ENCODE peak calls at places on chromosomes 4 and X, in four cellular contexts. One of them, this sample, is unnamed.

GRCh38 chr4:48746608-48747374 is 33.3 kb downstream of the FRYL start:
- DNase-seq in K562: no peak
- DNase-seq in HL-60: no peak
- DNase-seq in GM12878: no peak
- DNase-seq in this sample: no peak

GRCh38 chrX:63746715-63747114 is 38.3 kb downstream of the ARHGEF9 start:
- DNase-seq in K562: no peak
- DNase-seq in HL-60: no peak
- DNase-seq in GM12878: no peak
- DNase-seq in this sample: no peak

GRCh38 chr4:85860066-85860465 is 385.1 kb downstream of the ARHGAP24 start:
- DNase-seq in K562: no peak
- DNase-seq in HL-60: no peak
- DNase-seq in GM12878: no peak
- DNase-seq in this sample: no peak

GRCh38 chr4:10109995-10110670 is 6.5 kb downstream of the WDR1 start:
- DNase-seq in K562: no peak
- DNase-seq in HL-60: no peak
- DNase-seq in GM12878: no peak
- DNase-seq in this sample: no peak

GRCh38 chr4:75653845-75654503 is 19.2 kb downstream of the G3BP2 start:
- DNase-seq in K562: no peak
- DNase-seq in HL-60: no peak
- DNase-seq in GM12878: no peak
- DNase-seq in this sample: no peak

GRCh38 chrX:46648660-46649059 is 75.1 kb downstream of the CHST7 start:
- DNase-seq in K562: no peak
- DNase-seq in HL-60: no peak
- DNase-seq in GM12878: no peak
- DNase-seq in this sample: no peak

GRCh38 chr4:83109480-83110221 is 4.9 kb downstream of the PLAC8 start:
- DNase-seq in K562: no peak
- DNase-seq in HL-60: peak
- DNase-seq in GM12878: no peak
- DNase-seq in this sample: peak

GRCh38 chr4:1767770-1768366 is 25.2 kb upstream of the FGFR3 start:
- DNase-seq in K562: peak
- DNase-seq in HL-60: peak
- DNase-seq in GM12878: no peak
- DNase-seq in this sample: peak

GRCh38 chr4:177155454-177155853 is 154.2 kb upstream of the NEIL3 start:
- DNase-seq in K562: no peak
- DNase-seq in HL-60: no peak
- DNase-seq in GM12878: no peak
- DNase-seq in this sample: no peak

GRCh38 chrX:154047266-154047665 is 27.6 kb upstream of the IRAK1 start:
- DNase-seq in K562: no peak
- DNase-seq in HL-60: no peak
- DNase-seq in GM12878: no peak
- DNase-seq in this sample: no peak

GRCh38 chr4:52038109-52038912 is at the start of gene SGCB:
- DNase-seq in K562: peak
- DNase-seq in HL-60: peak
- DNase-seq in GM12878: no peak
- DNase-seq in this sample: peak

GRCh38 chrX:17377795-17378194 is 2.8 kb downstream of the NHS start:
- DNase-seq in K562: no peak
- DNase-seq in HL-60: no peak
- DNase-seq in GM12878: no peak
- DNase-seq in this sample: no peak

GRCh38 chrX:153900806-153901752 is 3.4 kb upstream of the AVPR2 start:
- DNase-seq in K562: peak
- DNase-seq in HL-60: peak
- DNase-seq in GM12878: peak
- DNase-seq in this sample: peak

GRCh38 chr4:13674971-13675370 is 47.4 kb upstream of the BOD1L1 start:
- DNase-seq in K562: no peak
- DNase-seq in HL-60: no peak
- DNase-seq in GM12878: no peak
- DNase-seq in this sample: no peak

GRCh38 chrX:9495496-9495895 is 30.6 kb downstream of the TBL1X start:
- DNase-seq in K562: no peak
- DNase-seq in HL-60: no peak
- DNase-seq in GM12878: no peak
- DNase-seq in this sample: no peak

GRCh38 chr4:176300036-176300435 is 19.7 kb upstream of the SPCS3 start:
- DNase-seq in K562: no peak
- DNase-seq in HL-60: no peak
- DNase-seq in GM12878: no peak
- DNase-seq in this sample: no peak

GRCh38 chr4:132759199-132759780 is 389.8 kb upstream of the PCDH10 start:
- DNase-seq in K562: no peak
- DNase-seq in HL-60: no peak
- DNase-seq in GM12878: no peak
- DNase-seq in this sample: no peak

GRCh38 chr4:179164642-179165338 is 1722.6 kb upstream of the AGA start:
- DNase-seq in K562: no peak
- DNase-seq in HL-60: no peak
- DNase-seq in GM12878: no peak
- DNase-seq in this sample: no peak

GRCh38 chrX:10922158-10922557 is 189.0 kb upstream of the HCCS start:
- DNase-seq in K562: no peak
- DNase-seq in HL-60: no peak
- DNase-seq in GM12878: no peak
- DNase-seq in this sample: no peak

GRCh38 chr4:8353912-8354453 is 84.4 kb downstream of the HTRA3 start:
- DNase-seq in K562: no peak
- DNase-seq in HL-60: no peak
- DNase-seq in GM12878: no peak
- DNase-seq in this sample: no peak

GRCh38 chrX:17405225-17405969 is 30.4 kb downstream of the NHS start:
- DNase-seq in K562: no peak
- DNase-seq in HL-60: no peak
- DNase-seq in GM12878: no peak
- DNase-seq in this sample: no peak

GRCh38 chr4:141642711-141643110 is 6.3 kb downstream of the IL15 start:
- DNase-seq in K562: no peak
- DNase-seq in HL-60: no peak
- DNase-seq in GM12878: no peak
- DNase-seq in this sample: no peak

GRCh38 chr4:7055111-7055989 is 12.2 kb downstream of the TADA2B start:
- DNase-seq in K562: no peak
- DNase-seq in HL-60: no peak
- DNase-seq in GM12878: no peak
- DNase-seq in this sample: no peak

GRCh38 chrX:72576161-72576896 is 3.7 kb upstream of the HDAC8 start:
- DNase-seq in K562: no peak
- DNase-seq in HL-60: peak
- DNase-seq in GM12878: no peak
- DNase-seq in this sample: no peak

GRCh38 chr4:8110071-8110986 is 48.3 kb downstream of the ABLIM2 start:
- DNase-seq in K562: peak
- DNase-seq in HL-60: no peak
- DNase-seq in GM12878: no peak
- DNase-seq in this sample: no peak

GRCh38 chr4:75634281-75634680 is 4.0 kb upstream of the CDKL2 start:
- DNase-seq in K562: no peak
- DNase-seq in HL-60: no peak
- DNase-seq in GM12878: no peak
- DNase-seq in this sample: no peak

GRCh38 chr4:168713193-168713592 is 216.3 kb downstream of the PALLD start:
- DNase-seq in K562: no peak
- DNase-seq in HL-60: no peak
- DNase-seq in GM12878: no peak
- DNase-seq in this sample: no peak

GRCh38 chrX:120731386-120731785 is 101.5 kb upstream of the C1GALT1C1 start:
- DNase-seq in K562: no peak
- DNase-seq in HL-60: no peak
- DNase-seq in GM12878: no peak
- DNase-seq in this sample: no peak

GRCh38 chr4:73698217-73698616 is 42.2 kb upstream of the CXCL8 start:
- DNase-seq in K562: no peak
- DNase-seq in HL-60: peak
- DNase-seq in GM12878: no peak
- DNase-seq in this sample: no peak

GRCh38 chr4:54400802-54401201 is 171.7 kb downstream of the PDGFRA start:
- DNase-seq in K562: no peak
- DNase-seq in HL-60: no peak
- DNase-seq in GM12878: no peak
- DNase-seq in this sample: no peak

GRCh38 chrX:46485897-46486296 is 59.3 kb downstream of the ZNF674 start:
- DNase-seq in K562: no peak
- DNase-seq in HL-60: no peak
- DNase-seq in GM12878: no peak
- DNase-seq in this sample: no peak

GRCh38 chr4:76670631-76671030 is 227.3 kb downstream of the SOWAHB start:
- DNase-seq in K562: no peak
- DNase-seq in HL-60: no peak
- DNase-seq in GM12878: no peak
- DNase-seq in this sample: no peak

GRCh38 chrX:9730752-9731151 is 34.9 kb downstream of the GPR143 start:
- DNase-seq in K562: no peak
- DNase-seq in HL-60: no peak
- DNase-seq in GM12878: no peak
- DNase-seq in this sample: no peak

GRCh38 chr4:2237267-2237666 is 4.7 kb downstream of the HAUS3 start:
- DNase-seq in K562: no peak
- DNase-seq in HL-60: no peak
- DNase-seq in GM12878: no peak
- DNase-seq in this sample: no peak

GRCh38 chr4:98720871-98721480 is 62.6 kb upstream of the TSPAN5 start:
- DNase-seq in K562: no peak
- DNase-seq in HL-60: no peak
- DNase-seq in GM12878: no peak
- DNase-seq in this sample: no peak

GRCh38 chr4:98716796-98717195 is 58.4 kb upstream of the TSPAN5 start:
- DNase-seq in K562: no peak
- DNase-seq in HL-60: no peak
- DNase-seq in GM12878: no peak
- DNase-seq in this sample: no peak

GRCh38 chr4:98722000-98722399 is 63.6 kb upstream of the TSPAN5 start:
- DNase-seq in K562: no peak
- DNase-seq in HL-60: no peak
- DNase-seq in GM12878: no peak
- DNase-seq in this sample: no peak
- TF ChIP-seq POLR2AphosphoS5 in K562: no peak
- TF ChIP-seq POLR2AphosphoS5 in HL-60: no peak
- TF ChIP-seq POLR2AphosphoS5 in GM12878: no peak
- TF ChIP-seq POLR2AphosphoS5 in this sample: no peak

GRCh38 chr4:84366932-84367331 is 132.2 kb downstream of the NKX6-1 start:
- DNase-seq in K562: no peak
- DNase-seq in HL-60: no peak
- DNase-seq in GM12878: no peak
- DNase-seq in this sample: no peak

GRCh38 chr4:84363256-84363655 is 135.8 kb downstream of the NKX6-1 start:
- DNase-seq in K562: no peak
- DNase-seq in HL-60: no peak
- DNase-seq in GM12878: no peak
- DNase-seq in this sample: no peak

GRCh38 chr4:84366111-84366510 is 133.0 kb downstream of the NKX6-1 start:
- DNase-seq in K562: no peak
- DNase-seq in HL-60: no peak
- DNase-seq in GM12878: no peak
- DNase-seq in this sample: no peak
- TF ChIP-seq SPI1 in K562: no peak
- TF ChIP-seq SPI1 in HL-60: no peak
- TF ChIP-seq SPI1 in GM12878: no peak
- TF ChIP-seq SPI1 in this sample: no peak

GRCh38 chr4:666436-666810 is 7.7 kb downstream of the ATP5ME start:
- DNase-seq in K562: no peak
- DNase-seq in HL-60: no peak
- DNase-seq in GM12878: no peak
- DNase-seq in this sample: no peak
- TF ChIP-seq POLR2AphosphoS5 in K562: no peak
- TF ChIP-seq POLR2AphosphoS5 in HL-60: no peak
- TF ChIP-seq POLR2AphosphoS5 in GM12878: no peak
- TF ChIP-seq POLR2AphosphoS5 in this sample: no peak

GRCh38 chrX:70168238-70169188 is 8.8 kb upstream of the DGAT2L6 start:
- DNase-seq in K562: peak
- DNase-seq in HL-60: no peak
- DNase-seq in GM12878: no peak
- DNase-seq in this sample: no peak
- TF ChIP-seq SPI1 in K562: no peak
- TF ChIP-seq SPI1 in HL-60: no peak
- TF ChIP-seq SPI1 in GM12878: no peak
- TF ChIP-seq SPI1 in this sample: no peak

GRCh38 chr4:17153572-17153971 is 255.1 kb upstream of the LDB2 start:
- DNase-seq in K562: peak
- DNase-seq in HL-60: no peak
- DNase-seq in GM12878: no peak
- DNase-seq in this sample: no peak
- TF ChIP-seq POLR2AphosphoS5 in K562: no peak
- TF ChIP-seq POLR2AphosphoS5 in HL-60: no peak
- TF ChIP-seq POLR2AphosphoS5 in GM12878: no peak
- TF ChIP-seq POLR2AphosphoS5 in this sample: no peak

GRCh38 chr4:98653890-98654867 is 4.2 kb downstream of the TSPAN5 start:
- DNase-seq in K562: no peak
- DNase-seq in HL-60: no peak
- DNase-seq in GM12878: no peak
- DNase-seq in this sample: no peak
- TF ChIP-seq SPI1 in K562: no peak
- TF ChIP-seq SPI1 in HL-60: no peak
- TF ChIP-seq SPI1 in GM12878: no peak
- TF ChIP-seq SPI1 in this sample: no peak

GRCh38 chr4:31482691-31483090 is 762.5 kb downstream of the PCDH7 start:
- DNase-seq in K562: no peak
- DNase-seq in HL-60: no peak
- DNase-seq in GM12878: no peak
- DNase-seq in this sample: no peak
- TF ChIP-seq POLR2AphosphoS5 in K562: no peak
- TF ChIP-seq POLR2AphosphoS5 in HL-60: no peak
- TF ChIP-seq POLR2AphosphoS5 in GM12878: no peak
- TF ChIP-seq POLR2AphosphoS5 in this sample: no peak

DNA sequence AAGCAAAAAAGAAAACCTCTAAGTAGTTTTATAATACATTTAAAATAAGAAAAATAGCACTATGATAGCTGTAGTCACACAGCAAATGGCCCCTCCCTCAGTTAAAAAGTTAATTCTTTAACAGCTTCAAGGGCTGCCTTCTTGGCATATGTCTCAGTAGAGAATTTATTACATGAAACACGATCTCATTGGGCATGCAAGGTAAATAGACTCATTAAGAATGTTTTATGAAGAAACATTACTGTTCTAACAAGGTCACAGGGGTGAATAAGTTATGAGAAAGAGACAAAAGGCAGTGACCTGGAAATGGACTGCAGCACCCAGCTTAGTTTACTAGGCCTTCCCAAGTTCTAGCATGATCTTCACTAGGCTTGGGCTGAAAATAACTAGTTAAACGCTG is 277.7 kb downstream of the NR3C2 start:
- DNase-seq in K562: no peak
- DNase-seq in HL-60: no peak
- DNase-seq in GM12878: no peak
- DNase-seq in this sample: no peak
- TF ChIP-seq SPI1 in K562: no peak
- TF ChIP-seq SPI1 in HL-60: no peak
- TF ChIP-seq SPI1 in GM12878: no peak
- TF ChIP-seq SPI1 in this sample: no peak

GRCh38 chr4:173528378-173529321 is 1.4 kb downstream of the HAND2 start:
- DNase-seq in K562: no peak
- DNase-seq in HL-60: no peak
- DNase-seq in GM12878: no peak
- DNase-seq in this sample: no peak
- TF ChIP-seq POLR2AphosphoS5 in K562: no peak
- TF ChIP-seq POLR2AphosphoS5 in HL-60: no peak
- TF ChIP-seq POLR2AphosphoS5 in GM12878: no peak
- TF ChIP-seq POLR2AphosphoS5 in this sample: no peak